ENCODE peak calls at places on chromosomes 6 and 20, in seven cellular contexts. M, P, L, J, F, K and R are unnamed samples.

GRCh38 chr6:104771258-104771832 is 88.4 kb downstream of the HACE1 start:
- DNase-seq in F (no peak), P (peak; percentile 42), M (peak; percentile 13), L (peak; percentile 32), K (peak; percentile 36), J (peak; percentile 45), R (peak; percentile 82)

GRCh38 chr20:63223121-63223825 is 7.3 kb upstream of the YTHDF1 start:
- DNase-seq in F (no peak), L (peak; percentile 38), P (peak; percentile 66), M (peak; percentile 56), K (peak; percentile 62), J (peak; percentile 62), R (peak; percentile 26)

GRCh38 chr20:36066777-36067176 is 87.8 kb upstream of the EPB41L1 start:
- DNase-seq in P (no peak), F (no peak), J (no peak), M (no peak), K (no peak), L (no peak), R (no peak)

GRCh38 chr6:118869350-118869749 is 24.6 kb upstream of the ASF1A start:
- DNase-seq in M (no peak), K (no peak), L (peak; percentile 58), J (no peak), P (peak; percentile 23), F (no peak), R (no peak)

GRCh38 chr6:51844391-51844735 is 243.1 kb downstream of the PKHD1 start:
- DNase-seq in M (no peak), F (no peak), K (peak; percentile 27), J (no peak), P (no peak), L (no peak), R (no peak)

GRCh38 chr20:7291946-7292345 is 524.5 kb downstream of the BMP2 start:
- DNase-seq in M (no peak), K (no peak), J (no peak), P (no peak), L (no peak), F (no peak), R (no peak)

GRCh38 chr6:40406175-40406574 is 181.0 kb downstream of the LRFN2 start:
- DNase-seq in J (no peak), L (no peak), M (no peak), F (no peak), K (no peak), P (no peak), R (no peak)

GRCh38 chr6:143059616-143060353 is 904 bp upstream of the AIG1 start:
- DNase-seq in K (peak; percentile 55), M (peak; percentile 20), J (peak; percentile 81), P (peak; percentile 56), F (peak; percentile 31), L (peak; percentile 71), R (peak; percentile 38)

GRCh38 chr6:20186981-20187380 is 25.3 kb downstream of the MBOAT1 start:
- DNase-seq in M (peak; percentile 29), K (no peak), L (no peak), F (no peak), J (no peak), P (peak; percentile 63), R (no peak)

GRCh38 chr20:14337400-14338171 is at the start of gene FLRT3:
- DNase-seq in M (peak; percentile 60), P (peak; percentile 91), J (peak; percentile 92), L (peak; percentile 96), K (peak; percentile 98), F (peak; percentile 79), R (peak; percentile 56)

GRCh38 chr20:23078994-23079364 is 7.1 kb downstream of the CD93 start:
- DNase-seq in L (no peak), J (no peak), F (no peak), K (peak; percentile 34), M (no peak), P (no peak), R (no peak)

GRCh38 chr20:35014537-35014936 is 58.9 kb downstream of the MYH7B start:
- DNase-seq in F (no peak), P (no peak), K (no peak), J (no peak), L (no peak), M (no peak), R (no peak)

GRCh38 chr6:14110001-14110818 is 7.4 kb upstream of the CD83 start:
- DNase-seq in J (no peak), L (no peak), P (no peak), M (no peak), F (no peak), K (no peak), R (no peak)

GRCh38 chr6:27096834-27097511 is 150.5 kb upstream of the PRSS16 start:
- DNase-seq in F (peak; percentile 39), K (peak; percentile 91), M (peak; percentile 56), L (peak; percentile 80), P (peak; percentile 39), J (peak; percentile 10), R (no peak)

GRCh38 chr6:20919677-20920385 is 385.6 kb downstream of the CDKAL1 start:
- DNase-seq in J (no peak), P (peak; percentile 31), M (peak; percentile 8), F (no peak), L (peak; percentile 73), K (peak; percentile 25), R (no peak)

GRCh38 chr20:63500151-63500901 is 1.4 kb upstream of the EEF1A2 start:
- DNase-seq in K (no peak), M (no peak), L (no peak), F (no peak), J (no peak), P (no peak), R (no peak)

GRCh38 chr6:11761744-11762620 is 16.6 kb downstream of the ADTRP start:
- DNase-seq in M (no peak), K (no peak), J (no peak), P (no peak), F (peak; percentile 73), L (no peak), R (no peak)

GRCh38 chr6:21953831-21954801 is 342.7 kb downstream of the PRL start:
- DNase-seq in P (peak; percentile 14), J (peak; percentile 71), M (peak; percentile 23), F (peak; percentile 62), K (peak; percentile 91), L (peak; percentile 81), R (no peak)

GRCh38 chr6:36874016-36874442 is 574 bp downstream of the PPIL1 start:
- DNase-seq in J (peak; percentile 46), P (no peak), M (no peak), K (no peak), L (peak; percentile 43), F (no peak), R (peak; percentile 48)

GRCh38 chr20:57407541-57407956 is 16.4 kb downstream of the RBM38 start:
- DNase-seq in J (no peak), K (no peak), L (no peak), F (no peak), M (no peak), P (no peak), R (no peak)

GRCh38 chr6:100464910-100465700 is at the start of gene SIM1:
- DNase-seq in L (peak; percentile 80), K (peak; percentile 96), J (peak; percentile 85), M (peak; percentile 53), F (no peak), P (peak; percentile 99), R (no peak)

GRCh38 chr6:81750660-81751387 is 1.7 kb downstream of the TENT5A start:
- DNase-seq in L (no peak), K (peak; percentile 27), F (no peak), J (no peak), P (no peak), M (peak; percentile 32), R (no peak)

GRCh38 chr20:17655865-17656489 is 26.1 kb downstream of the RRBP1 start:
- DNase-seq in J (no peak), L (peak; percentile 69), K (peak; percentile 81), F (no peak), M (peak; percentile 73), P (peak; percentile 64), R (no peak)

GRCh38 chr20:44581515-44581914 is 864 bp upstream of the PKIG start:
- DNase-seq in M (no peak), L (peak; percentile 62), F (no peak), P (no peak), K (no peak), J (no peak), R (no peak)

GRCh38 chr6:24064106-24064505 is 61.9 kb upstream of the NRSN1 start:
- DNase-seq in F (no peak), P (no peak), J (no peak), L (peak; percentile 50), M (no peak), K (peak; percentile 37), R (peak; percentile 10)

GRCh38 chr6:45377041-45377554 is 636 bp downstream of the SUPT3H start:
- DNase-seq in K (no peak), F (no peak), M (peak; percentile 8), J (peak; percentile 34), P (no peak), L (peak; percentile 45), R (peak; percentile 60)

GRCh38 chr20:5531318-5532081 is 214.7 kb upstream of the PROKR2 start:
- DNase-seq in K (no peak), L (peak; percentile 71), F (no peak), P (peak; percentile 55), J (peak; percentile 58), M (no peak), R (no peak)

GRCh38 chr6:21856844-21857243 is 263.3 kb downstream of the SOX4 start:
- DNase-seq in J (no peak), L (peak; percentile 83), M (peak; percentile 45), F (no peak), P (no peak), K (no peak), R (no peak)

GRCh38 chr6:88916615-88917198 is 46.7 kb downstream of the RNGTT start:
- DNase-seq in K (no peak), L (no peak), F (no peak), J (no peak), P (no peak), M (no peak), R (no peak)

GRCh38 chr6:113857565-113858066 is 471 bp downstream of the MARCKS start:
- DNase-seq in M (peak; percentile 53), F (no peak), J (no peak), K (peak; percentile 45), P (peak; percentile 58), L (no peak), R (no peak)